ENCODE peak calls at places on chromosomes 12 and 14, in eight cellular contexts. E is psoas muscle, I is fibroblast of lung, R is PC-3, Y is uterus, J is IMR-90, P is lung, V is Peyer's patch. F is an unnamed sample.

GRCh38 chr12:117857632-117858274 is 111.0 kb downstream of the KSR2 start:
- DNase-seq in R (peak; percentile 88), V (peak; percentile 73), P (peak; percentile 56), E (no peak), J (peak; percentile 22), Y (no peak), I (peak; percentile 28), F (no peak)

GRCh38 chr12:123237646-123238329 is 4.6 kb downstream of the MTRFR start:
- DNase-seq in R (peak; percentile 89), Y (peak; percentile 60), I (peak; percentile 77), V (peak; percentile 90), P (peak; percentile 73), J (peak; percentile 64), E (peak; percentile 62), F (no peak)

GRCh38 chr14:31084385-31084784 is 58.2 kb upstream of the STRN3 start:
- DNase-seq in R (no peak), P (no peak), J (no peak), V (no peak), E (no peak), Y (no peak), I (no peak), F (no peak)

GRCh38 chr12:40168868-40169267 is 55.9 kb upstream of the LRRK2 start:
- DNase-seq in Y (no peak), R (no peak), V (no peak), P (no peak), I (no peak), J (no peak), E (no peak), F (no peak)

GRCh38 chr14:32374155-32374554 is 45.1 kb downstream of the AKAP6 start:
- DNase-seq in V (no peak), I (no peak), Y (no peak), P (no peak), R (peak; percentile 5), E (no peak), J (no peak), F (no peak)

GRCh38 chr12:62382526-62382925 is 84.1 kb upstream of the MON2 start:
- DNase-seq in Y (no peak), P (no peak), I (no peak), V (no peak), R (no peak), E (no peak), J (no peak), F (no peak)

GRCh38 chr14:80127466-80127865 is 83.8 kb downstream of the DIO2 start:
- DNase-seq in E (no peak), R (no peak), J (no peak), Y (no peak), P (no peak), V (no peak), I (no peak), F (no peak)

GRCh38 chr14:97602438-97603117 is 805.4 kb downstream of the VRK1 start:
- DNase-seq in P (no peak), V (peak; percentile 77), E (no peak), Y (no peak), J (no peak), R (no peak), I (no peak), F (peak; percentile 57)

GRCh38 chr12:46024099-46024498 is 33.7 kb upstream of the SCAF11 start:
- DNase-seq in R (no peak), Y (no peak), I (no peak), E (no peak), J (no peak), P (no peak), V (no peak), F (no peak)

GRCh38 chr12:92403210-92404175 is 257.8 kb upstream of the BTG1 start:
- DNase-seq in J (no peak), P (no peak), Y (no peak), E (no peak), I (no peak), R (no peak), V (peak; percentile 82), F (no peak)

GRCh38 chr12:121668750-121669524 is 517 bp downstream of the MORN3 start:
- DNase-seq in V (peak; percentile 74), J (peak; percentile 36), E (peak; percentile 36), I (peak; percentile 42), P (no peak), R (peak; percentile 61), Y (no peak), F (no peak)

GRCh38 chr14:53137559-53137958 is 15.6 kb downstream of the DDHD1 start:
- DNase-seq in V (no peak), P (no peak), E (no peak), I (no peak), R (no peak), J (no peak), Y (no peak), F (no peak)

GRCh38 chr12:52147367-52147972 is 44.3 kb downstream of the KRT80 start:
- DNase-seq in I (peak; percentile 98), P (peak; percentile 95), V (peak; percentile 95), E (peak; percentile 95), Y (peak; percentile 78), J (peak; percentile 99), R (peak; percentile 99), F (peak; percentile 98)

GRCh38 chr12:132310181-132311040 is 19.0 kb downstream of the GALNT9 start:
- DNase-seq in I (no peak), R (no peak), P (no peak), E (peak; percentile 9), J (no peak), V (no peak), Y (no peak), F (peak; percentile 96)

DNA sequence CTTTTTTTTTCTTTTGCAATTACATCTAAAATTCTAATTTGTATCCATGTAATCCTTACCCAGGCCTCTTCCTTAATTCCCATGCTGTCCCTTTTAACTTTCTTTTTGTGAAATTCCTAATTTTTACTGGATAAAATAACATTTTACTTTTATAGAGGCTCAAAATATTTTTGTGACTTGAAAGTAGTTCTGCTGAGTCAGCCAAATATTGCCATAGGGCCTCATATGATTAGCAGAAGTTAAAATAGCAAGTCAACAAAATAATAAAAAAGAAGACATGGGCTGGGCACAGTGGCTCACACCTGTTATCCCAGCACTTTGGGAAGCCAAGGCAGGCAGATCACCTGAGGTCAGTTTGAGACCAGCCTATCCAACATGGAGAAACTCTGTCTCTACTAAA is 2.0 kb downstream of the C3AR1 start:
- DNase-seq in I (no peak), E (no peak), P (no peak), V (no peak), J (no peak), R (no peak), Y (no peak), F (no peak)
- H3K4me3 ChIP-seq in I (no peak overlapping the region), E (no peak overlapping the region), P (no peak overlapping the region), V (no peak overlapping the region), J (no peak overlapping the region), R (no peak overlapping the region), Y (no peak overlapping the region), F (no peak overlapping the region)

GRCh38 chr14:75849496-75849895 is 132.3 kb downstream of the TGFB3 start:
- DNase-seq in I (no peak), E (no peak), V (no peak), Y (no peak), J (no peak), R (no peak), P (no peak), F (no peak)
- H3K27ac ChIP-seq in I (no peak overlapping the region), E (no peak overlapping the region), V (no peak overlapping the region), Y (no peak overlapping the region), J (no peak overlapping the region), R (no peak overlapping the region), P (no peak overlapping the region), F (no peak overlapping the region)

GRCh38 chr12:6067152-6067916 is 57.1 kb downstream of the VWF start:
- DNase-seq in P (no peak), R (peak; percentile 75), I (peak; percentile 35), Y (peak; percentile 37), J (peak; percentile 28), V (peak; percentile 59), E (no peak), F (no peak)
- TF ChIP-seq CTCF in P (no peak), R (peak; percentile 68), I (peak; percentile 49), Y (peak; percentile 43), J (peak; percentile 39), V (peak; percentile 47), E (peak; percentile 14), F (peak; percentile 25)

GRCh38 chr14:24131549-24131966 is 1.1 kb downstream of the FITM1 start:
- DNase-seq in P (no peak), Y (no peak), R (no peak), I (no peak), E (no peak), V (no peak), J (no peak), F (no peak)

GRCh38 chr14:24130717-24131548 is 474 bp downstream of the FITM1 start:
- DNase-seq in I (no peak), R (no peak), P (no peak), E (peak; percentile 70), V (no peak), J (no peak), Y (no peak), F (no peak)

GRCh38 chr14:24133730-24134129 is 2.3 kb upstream of the PSME1 start:
- DNase-seq in E (no peak), Y (no peak), R (no peak), P (no peak), J (no peak), V (no peak), I (no peak), F (no peak)

GRCh38 chr14:24132061-24132685 is 1.7 kb downstream of the FITM1 start:
- DNase-seq in V (peak; percentile 61), I (no peak), J (no peak), E (no peak), P (no peak), Y (no peak), R (no peak), F (peak; percentile 87)

GRCh38 chr14:24132976-24133375 is 2.5 kb downstream of the FITM1 start:
- DNase-seq in I (no peak), J (no peak), P (no peak), E (no peak), V (no peak), Y (no peak), R (no peak), F (no peak)
- H3K4me3 ChIP-seq in I (no peak overlapping the region), J (no peak overlapping the region), P (no peak overlapping the region), E (peak overlapping the region; percentile 68), V (no peak overlapping the region), Y (no peak overlapping the region), R (no peak overlapping the region), F (no peak overlapping the region)

GRCh38 chr14:104770072-104770579 is 17.2 kb downstream of the SIVA1 start:
- DNase-seq in P (no peak), I (no peak), Y (no peak), E (no peak), V (no peak), J (no peak), R (no peak), F (no peak)
- H3K27ac ChIP-seq in P (no peak overlapping the region), I (no peak overlapping the region), Y (peak overlapping the region; percentile 29), E (no peak overlapping the region), V (no peak overlapping the region), J (no peak overlapping the region), R (no peak overlapping the region), F (no peak overlapping the region)

GRCh38 chr14:29652586-29652985 is 275.1 kb downstream of the PRKD1 start:
- DNase-seq in I (no peak), J (peak; percentile 6), R (no peak), V (no peak), P (no peak), Y (no peak), E (no peak), F (no peak)
- TF ChIP-seq CTCF in I (no peak), J (no peak), R (no peak), V (no peak), P (no peak), Y (no peak), E (no peak), F (no peak)